ENCODE peak calls at places on chromosomes 5 and 9, in nine cellular contexts. Q, R, G, Z, E, X, D, A and C are unnamed samples.

GRCh38 chr9:126491256-126491879 is 122.4 kb upstream of the LMX1B start:
- DNase-seq in Z (peak; percentile 72), A (peak; percentile 56), E (peak; percentile 36), Q (peak; percentile 40), R (peak; percentile 33), X (peak; percentile 66), D (peak; percentile 60), G (no peak), C (peak; percentile 25)

GRCh38 chr5:127011961-127012644 is 18.3 kb downstream of the MARCHF3 start:
- DNase-seq in D (no peak), Z (no peak), A (no peak), R (no peak), G (no peak), E (no peak), Q (no peak), X (no peak), C (no peak)

GRCh38 chr9:23677446-23677845 is 148.6 kb downstream of the ELAVL2 start:
- DNase-seq in A (no peak), Z (no peak), G (no peak), Q (no peak), E (no peak), X (no peak), R (no peak), D (no peak), C (no peak)

GRCh38 chr5:81420039-81420667 is 26.2 kb upstream of the ACOT12 start:
- DNase-seq in A (peak; percentile 82), D (no peak), Q (no peak), R (no peak), G (no peak), X (peak; percentile 92), Z (peak; percentile 19), E (no peak), C (no peak)

GRCh38 chr9:77707696-77708095 is 59.6 kb upstream of the GNA14 start:
- DNase-seq in D (no peak), A (peak; percentile 98), R (no peak), E (no peak), Z (no peak), G (peak; percentile 78), X (peak; percentile 99), Q (no peak), C (no peak)

GRCh38 chr9:127347831-127348699 is 48.9 kb upstream of the SLC2A8 start:
- DNase-seq in Z (peak; percentile 32), D (peak; percentile 17), G (no peak), X (peak; percentile 55), Q (no peak), A (peak; percentile 39), R (no peak), E (no peak), C (no peak)

GRCh38 chr9:35814106-35814840 is 569 bp downstream of the HINT2 start:
- DNase-seq in D (peak; percentile 47), A (no peak), E (no peak), R (no peak), Q (peak; percentile 44), X (peak; percentile 71), Z (peak; percentile 78), G (peak; percentile 86), C (no peak)

GRCh38 chr5:122076669-122077450 is 1.2 kb downstream of the LOX start:
- DNase-seq in R (no peak), G (peak; percentile 78), X (peak; percentile 83), Z (peak; percentile 47), Q (peak; percentile 21), A (no peak), D (peak; percentile 44), E (no peak), C (no peak)

GRCh38 chr5:180613188-180613587 is 21.9 kb upstream of the SCGB3A1 start:
- DNase-seq in A (no peak), Q (no peak), R (no peak), Z (no peak), E (no peak), D (no peak), X (no peak), G (no peak), C (no peak)

GRCh38 chr5:69271376-69271775 is 36.7 kb downstream of the CDK7 start:
- DNase-seq in A (no peak), E (no peak), X (peak; percentile 69), Z (no peak), G (peak; percentile 36), R (no peak), Q (no peak), D (no peak), C (no peak)

GRCh38 chr9:6552033-6552737 is 93.3 kb downstream of the GLDC start:
- DNase-seq in X (peak; percentile 66), D (no peak), G (no peak), E (no peak), R (no peak), Q (peak; percentile 67), A (peak; percentile 46), Z (no peak), C (no peak)

GRCh38 chr5:171272996-171273970 is 35.8 kb upstream of the TLX3 start:
- DNase-seq in G (no peak), A (no peak), Q (no peak), Z (peak; percentile 60), E (no peak), X (peak; percentile 61), D (no peak), R (no peak), C (no peak)

GRCh38 chr5:111187079-111187478 is 37.1 kb upstream of the CAMK4 start:
- DNase-seq in D (no peak), R (no peak), Q (no peak), Z (no peak), A (no peak), X (no peak), G (no peak), E (no peak), C (no peak)

GRCh38 chr5:135128361-135128760 is 94.3 kb upstream of the PITX1 start:
- DNase-seq in Z (no peak), E (no peak), X (no peak), Q (no peak), A (no peak), G (no peak), D (no peak), R (no peak), C (no peak)

GRCh38 chr5:41785061-41785460 is 85.2 kb downstream of the OXCT1 start:
- DNase-seq in A (no peak), D (no peak), Q (no peak), R (no peak), E (no peak), Z (no peak), X (no peak), G (no peak), C (no peak)

GRCh38 chr5:31404325-31404724 is 127.6 kb downstream of the DROSHA start:
- DNase-seq in E (no peak), A (no peak), Z (no peak), D (no peak), Q (no peak), R (no peak), X (no peak), G (no peak), C (no peak)

GRCh38 chr9:110691002-110691549 is 22.5 kb downstream of the MUSK start:
- DNase-seq in Z (no peak), G (no peak), A (no peak), R (no peak), X (peak; percentile 64), Q (no peak), E (no peak), D (no peak), C (no peak)

GRCh38 chr5:31941356-31941755 is 232.8 kb downstream of the GOLPH3 start:
- DNase-seq in G (no peak), Q (no peak), D (no peak), Z (no peak), E (no peak), R (no peak), X (no peak), A (no peak), C (no peak)

GRCh38 chr9:132783006-132783405 is 95.1 kb downstream of the AK8 start:
- DNase-seq in R (no peak), E (no peak), Q (no peak), D (no peak), A (no peak), X (no peak), Z (no peak), G (no peak), C (no peak)

GRCh38 chr9:112858625-112859147 is 32.0 kb downstream of the SLC46A2 start:
- DNase-seq in Z (no peak), D (no peak), A (no peak), G (no peak), E (no peak), R (no peak), X (no peak), Q (no peak), C (no peak)

GRCh38 chr5:28926422-28926821 is 1888.0 kb upstream of the CDH9 start:
- DNase-seq in Z (no peak), R (no peak), E (no peak), X (no peak), Q (no peak), A (no peak), D (no peak), G (no peak), C (no peak)

GRCh38 chr5:139177809-139178581 is 20.2 kb downstream of the SIL1 start:
- DNase-seq in Z (no peak), D (no peak), X (no peak), R (no peak), A (no peak), Q (peak; percentile 38), G (peak; percentile 35), E (no peak), C (no peak)

GRCh38 chr5:74288448-74289109 is 351.9 kb downstream of the ENC1 start:
- DNase-seq in E (no peak), A (no peak), D (no peak), Q (no peak), X (no peak), R (no peak), G (no peak), Z (no peak), C (no peak)

GRCh38 chr9:122444366-122444765 is 33.4 kb downstream of the OR1J1 start:
- DNase-seq in R (no peak), A (peak; percentile 88), Z (no peak), G (peak; percentile 38), Q (no peak), E (no peak), X (peak; percentile 92), D (no peak), C (no peak)

GRCh38 chr9:77897292-77897691 is 134.3 kb downstream of the GNAQ start:
- DNase-seq in G (no peak), X (no peak), E (no peak), A (peak; percentile 12), D (no peak), Z (peak; percentile 12), R (no peak), Q (peak; percentile 42), C (no peak)

GRCh38 chr5:62707539-62707938 is 128.9 kb downstream of the LRRC70 start:
- DNase-seq in A (no peak), R (no peak), X (no peak), Q (no peak), Z (no peak), D (no peak), E (no peak), G (no peak), C (no peak)

GRCh38 chr5:122053181-122054109 is 24.6 kb downstream of the LOX start:
- DNase-seq in R (no peak), E (no peak), X (no peak), A (no peak), G (peak; percentile 40), D (no peak), Z (no peak), Q (peak; percentile 15), C (no peak)

GRCh38 chr9:98101868-98102273 is 17.2 kb downstream of the TRIM14 start:
- DNase-seq in A (no peak), X (no peak), Z (no peak), D (no peak), G (no peak), Q (no peak), E (peak; percentile 76), R (peak; percentile 78), C (peak; percentile 80)

GRCh38 chr5:171630047-171630669 is 155.5 kb upstream of the SMIM23 start:
- DNase-seq in G (peak; percentile 79), A (no peak), Q (peak; percentile 18), X (peak; percentile 74), E (no peak), R (no peak), Z (peak; percentile 67), D (no peak), C (no peak)

GRCh38 chr9:278651-279050 is 64.0 kb downstream of the DOCK8 start:
- DNase-seq in Z (no peak), Q (no peak), X (no peak), A (no peak), G (no peak), E (no peak), R (peak; percentile 24), D (no peak), C (peak; percentile 27)

GRCh38 chr5:137605377-137605776 is 106.3 kb upstream of the SPOCK1 start:
- DNase-seq in A (no peak), Z (peak; percentile 15), R (no peak), E (no peak), Q (no peak), D (no peak), G (no peak), X (peak; percentile 27), C (no peak)